ENCODE peak calls at places on chromosomes 13 and 19, in four cellular contexts. K is body of pancreas; S is CD8-positive, alpha-beta T cell; Q is left ventricle myocardium inferior. C is an unnamed sample. For H3K4me1, the result is how much of the 10 kb centered on the place peaks cover.

GRCh38 chr13:48773531-48774275 is 120.0 kb downstream of the CYSLTR2 start:
- DNase-seq in K (no peak), S (no peak), Q (no peak), C (no peak)

GRCh38 chr19:2661615-2662014 is 40.9 kb downstream of the GNG7 start:
- DNase-seq in K (no peak), S (no peak), Q (no peak), C (no peak)

GRCh38 chr13:24747248-24748151 is 16.5 kb upstream of the RNF17 start:
- DNase-seq in K (no peak), S (no peak), Q (no peak), C (peak)

GRCh38 chr13:60417734-60418133 is 20.7 kb downstream of the TDRD3 start:
- DNase-seq in K (no peak), S (no peak), Q (no peak), C (no peak)

GRCh38 chr19:45059258-45059965 is 16.9 kb downstream of the ZNF296 start:
- DNase-seq in K (peak), S (peak), Q (peak), C (peak)

GRCh38 chr13:113526466-113527220 is 36.1 kb upstream of the DCUN1D2 start:
- DNase-seq in K (no peak), S (no peak), Q (no peak), C (no peak)

GRCh38 chr19:3055741-3056453 is 6.4 kb downstream of the TLE5 start:
- DNase-seq in K (peak), S (no peak), Q (no peak), C (peak)

GRCh38 chr13:51805313-51805712 is 1.4 kb upstream of the DHRS12 start:
- DNase-seq in K (no peak), S (no peak), Q (no peak), C (no peak)

GRCh38 chr13:78601124-78601885 is 2.0 kb downstream of the POU4F1 start:
- DNase-seq in K (no peak), S (no peak), Q (no peak), C (peak)

GRCh38 chr13:113846639-113847318 is 17.1 kb downstream of the GAS6 start:
- DNase-seq in K (peak), S (no peak), Q (no peak), C (no peak)

GRCh38 chr19:13095934-13096890 is 6.4 kb downstream of the LYL1 start:
- DNase-seq in K (no peak), S (no peak), Q (no peak), C (peak)

GRCh38 chr13:25771208-25771607 is 280.6 kb downstream of the SHISA2 start:
- DNase-seq in K (no peak), S (no peak), Q (no peak), C (no peak)

GRCh38 chr13:24642236-24642635 is 38.0 kb upstream of the ATP12A start:
- DNase-seq in K (no peak), S (no peak), Q (no peak), C (no peak)

GRCh38 chr13:34208326-34208725 is 390.4 kb downstream of the RFC3 start:
- DNase-seq in K (no peak), S (no peak), Q (no peak), C (no peak)

GRCh38 chr19:54138777-54139256 is 1.3 kb downstream of the CNOT3 start:
- DNase-seq in K (no peak), S (no peak), Q (no peak), C (no peak)

GRCh38 chr13:73411067-73411809 is 352.4 kb downstream of the KLF5 start:
- DNase-seq in K (no peak), S (no peak), Q (no peak), C (no peak)

GRCh38 chr13:32530841-32531253 is 7.7 kb downstream of the N4BP2L2 start:
- DNase-seq in K (no peak), S (no peak), Q (no peak), C (no peak)

GRCh38 chr19:4722671-4723464 is 774 bp downstream of the DPP9 start:
- DNase-seq in K (peak), S (no peak), Q (no peak), C (peak)

GRCh38 chr13:108195146-108195545 is 20.2 kb downstream of the LIG4 start:
- DNase-seq in K (no peak), S (no peak), Q (no peak), C (no peak)

GRCh38 chr19:22472180-22472637 is 50.1 kb upstream of the ZNF98 start:
- DNase-seq in K (no peak), S (no peak), Q (no peak), C (no peak)

GRCh38 chr13:41007359-41008118 is 11.6 kb downstream of the ELF1 start:
- DNase-seq in K (no peak), S (no peak), Q (no peak), C (no peak)

GRCh38 chr13:97658556-97658955 is 224.6 kb downstream of the RAP2A start:
- DNase-seq in K (no peak), S (no peak), Q (no peak), C (no peak)

GRCh38 chr19:45200614-45201013 is 22.0 kb downstream of the BLOC1S3 start:
- DNase-seq in K (peak), S (no peak), Q (no peak), C (peak)

GRCh38 chr13:112531263-112531794 is 56.6 kb downstream of the TUBGCP3 start:
- DNase-seq in K (no peak), S (no peak), Q (no peak), C (no peak)

GRCh38 chr13:110518571-110518970 is 43.0 kb downstream of the RAB20 start:
- DNase-seq in K (no peak), S (no peak), Q (no peak), C (no peak)

GRCh38 chr13:44810067-44810840 is 179.0 kb downstream of the NUFIP1 start:
- DNase-seq in K (peak), S (no peak), Q (no peak), C (peak)

GRCh38 chr13:109708014-109708617 is 78.3 kb downstream of the IRS2 start:
- DNase-seq in K (no peak), S (no peak), Q (no peak), C (no peak)

GRCh38 chr19:19053508-19054314 is 10.1 kb upstream of the SLC25A42 start:
- DNase-seq in K (peak), S (peak), Q (peak), C (peak)

GRCh38 chr19:5122671-5123409 is 153.9 kb downstream of the KDM4B start:
- DNase-seq in K (no peak), S (no peak), Q (no peak), C (no peak)

GRCh38 chr19:39558623-39559117 is 18.7 kb upstream of the EID2 start:
- DNase-seq in K (no peak), S (peak), Q (no peak), C (no peak)

GRCh38 chr19:39553082-39553652 is 13.2 kb upstream of the EID2 start:
- DNase-seq in K (no peak), S (no peak), Q (no peak), C (no peak)

GRCh38 chr19:39554701-39555311 is 14.8 kb upstream of the EID2 start:
- DNase-seq in K (no peak), S (no peak), Q (no peak), C (no peak)

GRCh38 chr19:39555883-39556282 is 15.9 kb upstream of the EID2 start:
- DNase-seq in K (no peak), S (no peak), Q (no peak), C (no peak)

GRCh38 chr19:39557791-39558622 is 18.0 kb upstream of the EID2 start:
- DNase-seq in K (no peak), S (no peak), Q (no peak), C (no peak)
- H3K4me3 ChIP-seq in K (no peak), S (peak), Q (no peak), C (no peak)

GRCh38 chr19:35869327-35870123 is 1.2 kb downstream of the APLP1 start:
- DNase-seq in K (peak), S (peak), Q (peak), C (peak)
- H3K27ac ChIP-seq in K (no peak), S (no peak), Q (no peak), C (no peak)

DNA sequence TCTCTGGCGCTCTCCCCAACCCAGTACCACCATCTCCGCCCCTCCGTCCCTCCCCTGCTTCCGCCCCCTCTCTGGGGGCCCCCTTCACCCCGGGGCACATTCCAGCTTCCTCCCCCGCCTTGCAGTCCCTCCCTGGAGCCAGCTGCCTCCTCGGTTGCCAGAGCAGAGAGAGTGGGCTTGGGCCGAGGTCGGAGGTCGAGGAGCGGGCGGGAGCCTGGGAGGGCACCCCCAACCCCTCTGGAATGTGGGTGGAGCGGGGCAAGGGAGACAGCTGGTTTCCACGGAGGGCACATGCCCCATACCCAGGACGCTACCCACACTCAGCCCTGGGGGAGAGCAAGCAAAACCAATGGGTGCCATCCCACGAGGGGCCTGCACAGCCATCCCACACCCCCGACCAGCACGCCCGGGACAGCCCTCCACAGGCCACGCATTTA is 6.4 kb upstream of the CIRBP start:
- DNase-seq in K (no peak), S (no peak), Q (no peak), C (no peak)
- H3K4me1 ChIP-seq in K (half or more), S (half or more), Q (half or more), C (under half)

GRCh38 chr19:9913237-9914000 is 22.9 kb downstream of the OLFM2 start:
- DNase-seq in K (peak), S (no peak), Q (peak), C (no peak)
- H3K4me3 ChIP-seq in K (peak), S (no peak), Q (peak), C (peak)

GRCh38 chr19:16641695-16642094 is 13.7 kb upstream of the MED26 start:
- DNase-seq in K (no peak), S (no peak), Q (no peak), C (no peak)

GRCh38 chr19:16640951-16641350 is 12.9 kb upstream of the MED26 start:
- DNase-seq in K (no peak), S (no peak), Q (no peak), C (no peak)

GRCh38 chr19:16650821-16651220 is 9.1 kb downstream of the SMIM7 start:
- DNase-seq in K (no peak), S (no peak), Q (no peak), C (no peak)

GRCh38 chr19:16649734-16650133 is 10.2 kb downstream of the SMIM7 start:
- DNase-seq in K (no peak), S (no peak), Q (no peak), C (peak)

DNA sequence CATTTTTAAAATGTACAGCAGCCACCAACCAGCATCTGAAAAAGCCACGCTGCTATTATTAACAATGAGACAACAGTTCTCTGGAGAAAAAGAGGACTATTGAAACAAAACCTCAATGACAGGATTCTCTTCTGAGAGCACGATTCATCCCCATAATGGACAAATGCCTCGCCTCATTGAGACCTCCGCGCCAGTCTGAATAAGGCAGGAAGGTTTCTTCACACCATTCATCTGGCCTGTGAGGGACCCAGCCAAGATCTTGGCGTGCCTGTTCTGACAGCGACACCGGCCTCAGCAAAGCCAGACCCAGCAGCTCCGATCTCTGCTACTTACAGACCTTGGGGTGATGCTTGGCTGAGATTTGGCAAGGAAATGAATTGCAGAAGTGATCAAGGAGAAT is 14.8 kb downstream of the SMIM7 start:
- DNase-seq in K (no peak), S (no peak), Q (no peak), C (no peak)
- H3K27ac ChIP-seq in K (no peak), S (no peak), Q (no peak), C (no peak)

GRCh38 chr19:46299695-46300094 is 2.9 kb downstream of the HIF3A start:
- DNase-seq in K (no peak), S (no peak), Q (no peak), C (no peak)

GRCh38 chr19:46298477-46299003 is 1.7 kb downstream of the HIF3A start:
- DNase-seq in K (no peak), S (no peak), Q (no peak), C (no peak)

GRCh38 chr19:46297700-46298476 is 1.0 kb downstream of the HIF3A start:
- DNase-seq in K (peak), S (no peak), Q (peak), C (peak)

GRCh38 chr19:46296722-46297431 is at the start of gene HIF3A:
- DNase-seq in K (peak), S (no peak), Q (peak), C (peak)

DNA sequence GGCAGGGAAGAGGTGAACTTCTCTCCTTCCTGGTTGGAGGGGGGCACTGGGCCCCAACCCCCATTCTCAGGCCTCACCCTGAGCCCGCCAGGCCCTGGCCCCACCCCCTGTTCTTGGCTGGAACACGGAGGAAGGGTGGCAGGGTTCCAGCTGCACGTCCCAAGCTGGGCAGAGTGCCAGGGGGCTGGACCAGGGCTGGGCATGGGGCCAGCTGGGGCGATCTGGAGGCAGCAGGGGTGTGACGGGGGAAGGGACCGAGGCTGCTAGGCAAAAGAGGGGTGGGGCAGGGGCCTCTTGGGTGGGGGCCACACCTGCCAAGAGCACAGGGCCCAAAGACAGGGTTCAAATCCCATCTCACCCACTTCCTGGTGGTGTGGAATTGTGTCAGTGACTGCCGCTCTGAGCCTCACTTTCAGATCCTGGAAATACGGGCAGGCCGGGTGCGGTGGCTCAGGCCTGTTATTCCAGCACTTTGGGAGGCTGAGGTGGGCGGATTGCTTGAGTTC is 2.2 kb downstream of the HIF3A start:
- DNase-seq in K (peak), S (no peak), Q (peak), C (peak)
- H3K4me1 ChIP-seq in K (half or more), S (under half), Q (half or more), C (under half)

C was measured in right cardiac atrium.